ENCODE peak calls at places on chromosomes 5 and 9, in seven cellular contexts. H is MCF 10A; J is HepG2; Z is cardiac fibroblast; T is activated CD8-positive, alpha-beta T cell treated with anti-CD3 and anti-CD28 coated beads for 36 hours; D is transverse colon; L is astrocyte of the cerebellum. V is an unnamed sample.

GRCh38 chr5:148457183-148457620 is 73.4 kb downstream of the FBXO38 start:
- DNase-seq in H (peak; percentile 60), J (no peak), Z (no peak), T (peak; percentile 46), D (no peak), L (no peak), V (peak; percentile 12)

GRCh38 chr5:111680737-111681413 is 76.1 kb downstream of the NREP start:
- DNase-seq in H (peak; percentile 98), J (peak; percentile 90), Z (peak; percentile 97), T (no peak), D (peak; percentile 66), L (peak; percentile 95), V (no peak)

GRCh38 chr5:152403058-152403457 is 2.0 kb downstream of the NMUR2 start:
- DNase-seq in H (no peak), J (no peak), Z (no peak), T (no peak), D (no peak), L (no peak), V (no peak)

GRCh38 chr9:99296375-99296951 is 74.4 kb downstream of the SEC61B start:
- DNase-seq in H (no peak), J (no peak), Z (no peak), T (peak; percentile 27), D (no peak), L (no peak), V (no peak)

GRCh38 chr5:156208271-156208670 is 118.7 kb upstream of the SGCD start:
- DNase-seq in H (peak; percentile 21), J (no peak), Z (no peak), T (no peak), D (no peak), L (peak; percentile 2), V (no peak)

GRCh38 chr9:114157516-114158176 is 2.3 kb downstream of the COL27A1 start:
- DNase-seq in H (no peak), J (no peak), Z (peak; percentile 80), T (no peak), D (no peak), L (no peak), V (no peak)

GRCh38 chr5:68182534-68182933 is 33.0 kb upstream of the PIK3R1 start:
- DNase-seq in H (no peak), J (no peak), Z (no peak), T (no peak), D (no peak), L (no peak), V (no peak)

GRCh38 chr9:77616191-77616590 is 31.9 kb downstream of the GNA14 start:
- DNase-seq in H (peak; percentile 55), J (no peak), Z (no peak), T (no peak), D (no peak), L (no peak), V (no peak)

GRCh38 chr5:30808996-30809395 is 384.5 kb upstream of the CDH6 start:
- DNase-seq in H (peak; percentile 35), J (no peak), Z (peak; percentile 31), T (no peak), D (no peak), L (peak; percentile 40), V (peak; percentile 9)

GRCh38 chr5:72009280-72009679 is 98.0 kb upstream of the MAP1B start:
- DNase-seq in H (no peak), J (no peak), Z (no peak), T (no peak), D (no peak), L (no peak), V (no peak)

GRCh38 chr5:17190799-17191391 is 26.5 kb upstream of the BASP1 start:
- DNase-seq in H (no peak), J (no peak), Z (no peak), T (no peak), D (peak; percentile 23), L (no peak), V (no peak)

GRCh38 chr5:119928974-119929373 is 299.6 kb downstream of the FAM170A start:
- DNase-seq in H (no peak), J (no peak), Z (no peak), T (no peak), D (no peak), L (no peak), V (no peak)

GRCh38 chr5:37991267-37991902 is 151.5 kb upstream of the GDNF start:
- DNase-seq in H (no peak), J (peak; percentile 9), Z (no peak), T (no peak), D (no peak), L (no peak), V (no peak)

GRCh38 chr5:112186401-112186990 is 232.6 kb downstream of the EPB41L4A start:
- DNase-seq in H (peak; percentile 56), J (peak; percentile 35), Z (peak; percentile 67), T (peak; percentile 29), D (no peak), L (peak; percentile 16), V (peak; percentile 24)

GRCh38 chr9:96599298-96599697 is 20.3 kb downstream of the CDC14B start:
- DNase-seq in H (no peak), J (no peak), Z (peak; percentile 63), T (no peak), D (no peak), L (no peak), V (no peak)

GRCh38 chr9:112299514-112299913 is 33.9 kb downstream of the PTBP3 start:
- DNase-seq in H (peak; percentile 86), J (peak; percentile 40), Z (peak; percentile 86), T (no peak), D (no peak), L (no peak), V (no peak)

GRCh38 chr9:91954841-91955471 is 4.9 kb upstream of the ROR2 start:
- DNase-seq in H (peak; percentile 66), J (peak; percentile 33), Z (peak; percentile 70), T (peak; percentile 54), D (peak; percentile 69), L (peak; percentile 53), V (peak; percentile 70)

GRCh38 chr5:68656936-68657857 is 436.6 kb upstream of the SLC30A5 start:
- DNase-seq in H (peak; percentile 32), J (no peak), Z (no peak), T (no peak), D (no peak), L (no peak), V (no peak)

GRCh38 chr9:137724114-137724445 is 105.3 kb downstream of the EHMT1 start:
- DNase-seq in H (peak; percentile 45), J (no peak), Z (peak; percentile 54), T (peak; percentile 36), D (no peak), L (no peak), V (no peak)

GRCh38 chr5:83256091-83256775 is 178.9 kb downstream of the XRCC4 start:
- DNase-seq in H (peak; percentile 43), J (no peak), Z (peak; percentile 51), T (no peak), D (no peak), L (no peak), V (no peak)

GRCh38 chr5:104096451-104096850 is 533.9 kb upstream of the NUDT12 start:
- DNase-seq in H (no peak), J (no peak), Z (no peak), T (no peak), D (no peak), L (no peak), V (no peak)

GRCh38 chr5:82642313-82642712 is 364.2 kb upstream of the RPS23 start:
- DNase-seq in H (no peak), J (no peak), Z (no peak), T (no peak), D (no peak), L (no peak), V (no peak)

GRCh38 chr5:146173597-146173996 is 8.9 kb downstream of the LARS1 start:
- DNase-seq in H (no peak), J (no peak), Z (no peak), T (no peak), D (no peak), L (no peak), V (no peak)

DNA sequence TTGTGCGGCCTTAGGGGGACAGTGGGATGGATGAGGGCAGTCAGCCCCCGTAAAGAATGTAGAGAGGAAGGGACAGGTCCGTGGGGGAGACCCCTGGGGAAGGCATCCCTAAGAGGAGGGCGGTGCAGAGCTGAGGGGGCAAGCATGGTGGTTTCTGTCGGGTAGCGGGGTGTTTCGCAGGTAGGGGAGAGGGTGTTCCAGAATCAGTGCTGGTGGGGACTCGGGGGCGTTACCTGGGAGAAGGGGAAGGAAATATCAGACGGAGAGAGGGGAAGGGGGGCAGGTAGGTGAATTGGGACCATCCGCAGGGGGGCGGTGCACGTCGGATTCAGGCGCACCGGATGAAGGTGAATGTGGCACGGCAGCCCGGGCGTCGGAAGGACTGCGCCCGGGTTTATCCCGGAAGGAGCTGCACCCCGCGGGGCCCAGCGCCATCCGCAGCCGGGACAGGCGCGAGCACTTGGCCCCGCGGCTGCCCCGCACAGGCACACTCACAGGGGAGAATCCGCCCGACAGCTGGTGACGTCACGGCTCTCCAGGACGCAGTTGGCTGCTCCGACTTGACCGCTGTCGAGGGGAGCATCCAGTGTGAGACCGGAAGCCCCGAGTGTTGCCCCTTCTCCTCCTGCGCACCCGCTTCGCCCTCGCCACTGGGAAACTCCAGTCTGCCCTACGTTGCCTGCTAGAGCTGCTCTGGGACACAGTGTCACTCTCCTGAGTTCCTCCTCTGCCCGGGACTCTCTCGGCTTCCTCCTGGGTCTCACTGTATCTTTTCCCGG is 1.3 kb downstream of the CD72 start:
- DNase-seq in H (peak; percentile 3), J (no peak), Z (peak; percentile 52), T (peak; percentile 88), D (peak; percentile 82), L (no peak), V (peak; percentile 43)
- TF ChIP-seq CTCF in H (no peak), J (no peak), Z (no peak), T (peak; percentile 39), D (peak; percentile 17), L (no peak), V (no peak)

GRCh38 chr5:135179308-135179980 is 145.4 kb upstream of the PITX1 start:
- DNase-seq in H (no peak), J (peak; percentile 35), Z (no peak), T (no peak), D (no peak), L (no peak), V (no peak)
- TF ChIP-seq CTCF in H (no peak), J (peak; percentile 9), Z (no peak), T (no peak), D (no peak), L (no peak), V (no peak)

GRCh38 chr9:130327070-130327780 is 61.7 kb downstream of the HMCN2 start:
- DNase-seq in H (no peak), J (no peak), Z (no peak), T (peak; percentile 49), D (no peak), L (no peak), V (peak; percentile 60)
- TF ChIP-seq CTCF in H (peak; percentile 38), J (peak; percentile 57), Z (peak; percentile 48), T (peak; percentile 19), D (peak; percentile 32), L (peak; percentile 16), V (peak; percentile 48)

DNA sequence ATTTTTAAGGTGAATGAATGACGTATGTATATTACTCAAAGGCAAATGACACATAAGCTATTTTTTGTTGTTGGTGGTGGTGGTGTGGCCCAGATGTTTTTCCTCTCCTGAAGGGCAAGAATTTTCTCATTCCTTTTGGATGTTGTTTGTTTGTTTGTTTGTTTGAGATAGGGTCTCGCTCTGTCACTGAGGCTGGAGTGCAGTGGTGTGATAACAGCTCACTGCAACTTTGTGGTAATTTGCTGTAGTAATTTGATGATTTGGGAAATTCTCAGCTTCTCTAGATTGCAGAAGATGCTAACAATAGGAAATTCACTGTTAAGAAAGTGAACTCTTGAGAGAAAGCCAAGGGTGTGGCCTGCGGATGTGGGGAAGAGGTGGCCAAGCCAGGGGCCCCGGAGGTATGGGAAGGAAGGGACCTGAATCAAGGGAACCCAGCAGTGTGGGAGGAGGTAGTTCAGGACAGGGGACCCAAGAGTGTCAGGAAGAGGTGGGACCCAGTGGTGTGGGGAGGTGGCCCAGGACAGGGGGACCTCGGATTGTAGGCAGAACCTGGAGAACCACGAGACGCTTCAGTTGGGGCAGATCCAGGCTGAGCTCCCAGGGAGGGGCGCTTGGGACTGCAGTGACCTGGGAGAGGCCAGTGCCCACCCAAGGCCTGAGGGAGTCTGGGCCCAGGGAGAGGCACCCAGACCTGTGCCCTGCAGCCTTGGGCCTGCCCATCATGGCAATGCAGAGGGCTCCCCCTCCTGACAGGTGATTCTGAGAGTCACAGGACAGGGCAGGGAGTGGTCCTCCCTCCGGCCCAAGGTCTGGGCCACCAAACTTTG is 5.6 kb upstream of the LCN2 start:
- DNase-seq in H (no peak), J (no peak), Z (no peak), T (no peak), D (peak; percentile 46), L (no peak), V (no peak)
- TF ChIP-seq CTCF in H (no peak), J (peak; percentile 70), Z (no peak), T (no peak), D (no peak), L (no peak), V (no peak)